ENCODE peak calls at places on chromosomes 3 and 15, in nine cellular contexts. A, U, W, P, S, J, I, E and D are unnamed samples.

GRCh38 chr3:146503459-146504202 is 34.3 kb upstream of the PLSCR2 start:
- DNase-seq in I (no peak), A (no peak), J (no peak), U (no peak), S (peak), W (peak), P (no peak), E (no peak), D (no peak)

GRCh38 chr3:138468886-138469285 is 34.5 kb downstream of the ESYT3 start:
- DNase-seq in A (no peak), I (no peak), E (no peak), P (no peak), S (no peak), J (no peak), W (no peak), U (no peak), D (no peak)

GRCh38 chr15:52218816-52219215 is 27.6 kb upstream of the GNB5 start:
- DNase-seq in J (no peak), U (no peak), E (no peak), I (no peak), S (no peak), A (no peak), W (no peak), P (no peak), D (no peak)

GRCh38 chr3:62874398-62875102 is 666 bp downstream of the CADPS start:
- DNase-seq in U (no peak), J (peak), I (no peak), S (no peak), E (no peak), P (peak), A (no peak), W (peak), D (peak)

GRCh38 chr3:80192871-80193270 is 425.1 kb upstream of the ROBO1 start:
- DNase-seq in J (no peak), E (no peak), P (no peak), S (no peak), I (no peak), U (no peak), W (no peak), A (no peak), D (no peak)

GRCh38 chr3:195178124-195178910 is 92.6 kb downstream of the XXYLT1 start:
- DNase-seq in A (no peak), P (no peak), J (no peak), E (no peak), W (peak), S (no peak), U (no peak), I (no peak), D (no peak)

GRCh38 chr3:66037330-66037985 is 1.3 kb downstream of the MAGI1 start:
- DNase-seq in J (peak), A (no peak), W (peak), E (no peak), S (no peak), U (no peak), I (no peak), P (peak), D (peak)

GRCh38 chr3:183488343-183488742 is 59.9 kb upstream of the MCF2L2 start:
- DNase-seq in I (no peak), J (no peak), P (no peak), E (no peak), S (no peak), A (no peak), U (no peak), W (no peak), D (no peak)

GRCh38 chr3:57091471-57091870 is 31.0 kb downstream of the SPATA12 start:
- DNase-seq in W (no peak), U (no peak), I (no peak), S (no peak), A (no peak), J (no peak), P (no peak), E (no peak), D (no peak)

GRCh38 chr15:55218068-55218467 is 21.3 kb upstream of the RSL24D1 start:
- DNase-seq in I (no peak), U (no peak), S (no peak), A (no peak), P (no peak), J (no peak), W (no peak), E (no peak), D (no peak)

GRCh38 chr15:49424954-49425353 is 1.9 kb downstream of the FGF7 start:
- DNase-seq in I (no peak), J (no peak), W (no peak), U (no peak), A (no peak), P (no peak), E (no peak), S (no peak), D (no peak)

GRCh38 chr3:185362850-185363661 is at the start of gene MAP3K13:
- DNase-seq in E (no peak), U (no peak), P (peak), S (peak), A (no peak), W (no peak), I (no peak), J (peak), D (peak)

GRCh38 chr15:95032181-95032580 is 800.8 kb downstream of the MCTP2 start:
- DNase-seq in A (no peak), U (no peak), E (no peak), I (no peak), J (no peak), W (no peak), S (no peak), P (no peak), D (no peak)

GRCh38 chr15:32029862-32030781 is at the start of gene CHRNA7:
- DNase-seq in P (peak), S (no peak), J (peak), A (no peak), I (no peak), U (no peak), W (peak), E (peak), D (peak)

GRCh38 chr15:68674975-68675374 is 96.2 kb downstream of the CORO2B start:
- DNase-seq in A (no peak), P (no peak), U (no peak), S (no peak), J (no peak), W (no peak), I (no peak), E (no peak), D (no peak)

GRCh38 chr15:89406756-89407650 is 72.4 kb upstream of the POLG start:
- DNase-seq in E (no peak), W (no peak), S (peak), A (no peak), P (no peak), I (no peak), J (no peak), U (no peak), D (no peak)

GRCh38 chr15:62421289-62421688 is 256.2 kb upstream of the C2CD4B start:
- DNase-seq in I (no peak), W (no peak), J (no peak), E (no peak), U (no peak), A (no peak), P (no peak), S (no peak), D (no peak)

GRCh38 chr3:166013073-166013679 is 176.0 kb upstream of the BCHE start:
- DNase-seq in A (no peak), S (no peak), P (no peak), J (no peak), W (peak), E (no peak), U (no peak), I (no peak), D (no peak)

GRCh38 chr15:101482526-101483371 is 6.8 kb downstream of the PCSK6 start:
- DNase-seq in I (no peak), S (no peak), P (no peak), A (no peak), J (no peak), W (no peak), E (no peak), U (no peak), D (no peak)

GRCh38 chr15:49131403-49131802 is 24.0 kb downstream of the COPS2 start:
- DNase-seq in U (no peak), E (no peak), P (no peak), W (no peak), J (no peak), I (no peak), S (no peak), A (no peak), D (no peak)

GRCh38 chr15:42846647-42847046 is 73.9 kb downstream of the TTBK2 start:
- DNase-seq in A (no peak), I (no peak), E (no peak), S (no peak), U (no peak), P (no peak), J (no peak), W (no peak), D (no peak)

GRCh38 chr15:90883971-90884718 is at the start of gene FES:
- DNase-seq in P (no peak), I (no peak), E (no peak), U (no peak), W (no peak), J (peak), A (no peak), S (no peak), D (no peak)

GRCh38 chr3:63565220-63565619 is 87.3 kb upstream of the SNTN start:
- DNase-seq in J (no peak), P (no peak), W (no peak), A (no peak), U (no peak), S (no peak), E (no peak), I (no peak), D (no peak)

GRCh38 chr3:18044191-18044590 is 301.8 kb upstream of the TBC1D5 start:
- DNase-seq in I (no peak), E (no peak), P (no peak), A (no peak), U (no peak), J (no peak), W (no peak), S (no peak), D (no peak)

GRCh38 chr15:99253381-99254090 is 2.3 kb downstream of the LRRC28 start:
- DNase-seq in S (no peak), E (no peak), W (no peak), P (no peak), A (no peak), J (no peak), U (no peak), I (no peak), D (no peak)